ENCODE peak calls at places on chromosome 20, in six cellular contexts. V, M, D, U, T and C are unnamed samples.

GRCh38 chr20:60224914-60225313 is 266.7 kb downstream of the CDH26 start:
- DNase-seq in V (peak; percentile 46), M (no peak), D (no peak), U (no peak), T (no peak), C (no peak)

GRCh38 chr20:35059110-35059509 is 33.5 kb downstream of the TRPC4AP start:
- DNase-seq in V (no peak), M (no peak), D (no peak), U (no peak), T (no peak), C (no peak)

GRCh38 chr20:4883051-4883450 is 118.3 kb downstream of the SLC23A2 start:
- DNase-seq in V (no peak), M (no peak), D (no peak), U (no peak), T (no peak), C (no peak)

GRCh38 chr20:57907131-57908083 is 197.6 kb upstream of the PMEPA1 start:
- DNase-seq in V (peak; percentile 17), M (no peak), D (no peak), U (no peak), T (no peak), C (no peak)

GRCh38 chr20:59515013-59515905 is 89.1 kb upstream of the PHACTR3 start:
- DNase-seq in V (peak; percentile 15), M (no peak), D (peak; percentile 79), U (no peak), T (no peak), C (peak; percentile 87)

GRCh38 chr20:3162080-3162611 is 2.5 kb upstream of the FASTKD5 start:
- DNase-seq in V (no peak), M (no peak), D (no peak), U (peak; percentile 42), T (no peak), C (no peak)

GRCh38 chr20:52105573-52106422 is 85.8 kb downstream of the ZFP64 start:
- DNase-seq in V (no peak), M (no peak), D (peak; percentile 38), U (no peak), T (no peak), C (no peak)

GRCh38 chr20:19783966-19784401 is 25.9 kb downstream of the RIN2 start:
- DNase-seq in V (no peak), M (no peak), D (no peak), U (no peak), T (no peak), C (no peak)